ENCODE peak calls at places on chromosomes 4 and X, in four cellular contexts. One of them, this sample, is unnamed.

GRCh38 chr4:123603165-123603564 is 206.6 kb downstream of the SPRY1 start:
- DNase-seq in keratinocyte: no peak
- DNase-seq in Peyer's patch: peak; percentile 88
- DNase-seq in psoas muscle: no peak
- DNase-seq in this sample: no peak

GRCh38 chr4:143514432-143514831 is 930 bp downstream of the SMARCA5 start:
- DNase-seq in psoas muscle: peak; percentile 20
- DNase-seq in Peyer's patch: peak; percentile 62
- DNase-seq in keratinocyte: no peak
- DNase-seq in this sample: no peak

GRCh38 chr4:147345662-147346061 is 135.2 kb upstream of the EDNRA start:
- DNase-seq in psoas muscle: no peak
- DNase-seq in keratinocyte: no peak
- DNase-seq in Peyer's patch: no peak
- DNase-seq in this sample: no peak

GRCh38 chrX:68660746-68661145 is 13.3 kb downstream of the STARD8 start:
- DNase-seq in psoas muscle: no peak
- DNase-seq in Peyer's patch: no peak
- DNase-seq in keratinocyte: no peak
- DNase-seq in this sample: no peak

GRCh38 chrX:102008901-102009300 is 77.1 kb upstream of the ZMAT1 start:
- DNase-seq in keratinocyte: no peak
- DNase-seq in psoas muscle: no peak
- DNase-seq in Peyer's patch: no peak
- DNase-seq in this sample: no peak

GRCh38 chrX:110146521-110146920 is 143.6 kb downstream of the TMEM164 start:
- DNase-seq in keratinocyte: no peak
- DNase-seq in Peyer's patch: peak; percentile 64
- DNase-seq in psoas muscle: no peak
- DNase-seq in this sample: no peak

GRCh38 chrX:134622056-134622812 is 36.0 kb downstream of the PLAC1 start:
- DNase-seq in Peyer's patch: no peak
- DNase-seq in keratinocyte: no peak
- DNase-seq in psoas muscle: no peak
- DNase-seq in this sample: peak; percentile 37

GRCh38 chr4:141524116-141524515 is 112.3 kb upstream of the IL15 start:
- DNase-seq in keratinocyte: no peak
- DNase-seq in psoas muscle: no peak
- DNase-seq in Peyer's patch: no peak
- DNase-seq in this sample: no peak

GRCh38 chr4:88965053-88965452 is 91.9 kb downstream of the FAM13A start:
- DNase-seq in psoas muscle: no peak
- DNase-seq in keratinocyte: no peak
- DNase-seq in Peyer's patch: no peak
- DNase-seq in this sample: no peak

GRCh38 chrX:138745215-138745614 is 33.7 kb upstream of the FGF13 start:
- DNase-seq in Peyer's patch: no peak
- DNase-seq in keratinocyte: peak; percentile 17
- DNase-seq in psoas muscle: no peak
- DNase-seq in this sample: no peak

GRCh38 chr4:110096406-110096805 is 102.0 kb downstream of the ELOVL6 start:
- DNase-seq in keratinocyte: no peak
- DNase-seq in Peyer's patch: no peak
- DNase-seq in psoas muscle: no peak
- DNase-seq in this sample: no peak

GRCh38 chr4:87465739-87466366 is 43.5 kb downstream of the NUDT9 start:
- DNase-seq in psoas muscle: no peak
- DNase-seq in Peyer's patch: no peak
- DNase-seq in keratinocyte: no peak
- DNase-seq in this sample: no peak

GRCh38 chr4:86359944-86360478 is at the start of gene MAPK10:
- DNase-seq in Peyer's patch: peak; percentile 86
- DNase-seq in psoas muscle: peak; percentile 38
- DNase-seq in keratinocyte: no peak
- DNase-seq in this sample: no peak

GRCh38 chr4:7799723-7800122 is 139.9 kb downstream of the AFAP1 start:
- DNase-seq in Peyer's patch: no peak
- DNase-seq in psoas muscle: no peak
- DNase-seq in keratinocyte: no peak
- DNase-seq in this sample: no peak

GRCh38 chr4:82380831-82381230 is 7.0 kb upstream of the HNRNPD start:
- DNase-seq in Peyer's patch: no peak
- DNase-seq in keratinocyte: no peak
- DNase-seq in psoas muscle: peak; percentile 17
- DNase-seq in this sample: no peak

GRCh38 chrX:152824841-152825374 is 5.6 kb downstream of the CETN2 start:
- DNase-seq in psoas muscle: no peak
- DNase-seq in keratinocyte: no peak
- DNase-seq in Peyer's patch: no peak
- DNase-seq in this sample: peak; percentile 12

GRCh38 chr4:99027304-99027703 is 31.8 kb downstream of the METAP1 start:
- DNase-seq in Peyer's patch: no peak
- DNase-seq in keratinocyte: no peak
- DNase-seq in psoas muscle: no peak
- DNase-seq in this sample: no peak

GRCh38 chr4:186693159-186693815 is 30.4 kb downstream of the FAT1 start:
- DNase-seq in Peyer's patch: peak; percentile 61
- DNase-seq in keratinocyte: peak; percentile 35
- DNase-seq in psoas muscle: peak; percentile 60
- DNase-seq in this sample: no peak

GRCh38 chr4:123291329-123291728 is 105.3 kb upstream of the SPRY1 start:
- DNase-seq in Peyer's patch: no peak
- DNase-seq in psoas muscle: no peak
- DNase-seq in keratinocyte: no peak
- DNase-seq in this sample: no peak

GRCh38 chr4:99668472-99668871 is 10.8 kb upstream of the C4orf54 start:
- DNase-seq in keratinocyte: no peak
- DNase-seq in psoas muscle: no peak
- DNase-seq in Peyer's patch: no peak
- DNase-seq in this sample: no peak

GRCh38 chr4:80309301-80310004 is 26.1 kb upstream of the CFAP299 start:
- DNase-seq in psoas muscle: no peak
- DNase-seq in keratinocyte: peak; percentile 49
- DNase-seq in Peyer's patch: no peak
- DNase-seq in this sample: peak; percentile 57

GRCh38 chrX:69503228-69503834 is 795 bp upstream of the NALF2 start:
- DNase-seq in keratinocyte: no peak
- DNase-seq in psoas muscle: no peak
- DNase-seq in Peyer's patch: no peak
- DNase-seq in this sample: no peak

GRCh38 chr4:34953145-34953799 is 1291.0 kb downstream of the ARAP2 start:
- DNase-seq in Peyer's patch: no peak
- DNase-seq in psoas muscle: no peak
- DNase-seq in keratinocyte: no peak
- DNase-seq in this sample: no peak

GRCh38 chrX:24838624-24839023 is 144.9 kb downstream of the POLA1 start:
- DNase-seq in psoas muscle: no peak
- DNase-seq in keratinocyte: no peak
- DNase-seq in Peyer's patch: no peak
- DNase-seq in this sample: no peak

GRCh38 chrX:9464435-9465371 is at the start of gene TBL1X:
- DNase-seq in psoas muscle: peak; percentile 70
- DNase-seq in keratinocyte: no peak
- DNase-seq in Peyer's patch: peak; percentile 74
- DNase-seq in this sample: no peak

GRCh38 chr4:8297691-8298485 is 28.3 kb downstream of the HTRA3 start:
- DNase-seq in keratinocyte: no peak
- DNase-seq in Peyer's patch: no peak
- DNase-seq in psoas muscle: peak; percentile 11
- DNase-seq in this sample: no peak

GRCh38 chr4:124234771-124235170 is 477.8 kb downstream of the ANKRD50 start:
- DNase-seq in psoas muscle: no peak
- DNase-seq in keratinocyte: no peak
- DNase-seq in Peyer's patch: no peak
- DNase-seq in this sample: no peak

GRCh38 chr4:79445371-79445781 is 37.3 kb upstream of the GK2 start:
- DNase-seq in psoas muscle: no peak
- DNase-seq in Peyer's patch: no peak
- DNase-seq in keratinocyte: no peak
- DNase-seq in this sample: no peak

GRCh38 chr4:7206385-7206784 is 14.0 kb downstream of the SORCS2 start:
- DNase-seq in keratinocyte: no peak
- DNase-seq in Peyer's patch: no peak
- DNase-seq in psoas muscle: peak; percentile 63
- DNase-seq in this sample: no peak

GRCh38 chr4:53015681-53016080 is 153.6 kb downstream of the RASL11B start:
- DNase-seq in Peyer's patch: no peak
- DNase-seq in psoas muscle: no peak
- DNase-seq in keratinocyte: no peak
- DNase-seq in this sample: no peak

GRCh38 chr4:3529363-3529762 is 2.9 kb downstream of the LRPAP1 start:
- DNase-seq in Peyer's patch: no peak
- DNase-seq in psoas muscle: peak; percentile 51
- DNase-seq in keratinocyte: no peak
- DNase-seq in this sample: no peak

GRCh38 chr4:158176776-158177175 is 4.0 kb upstream of the GASK1B start:
- DNase-seq in psoas muscle: no peak
- DNase-seq in keratinocyte: no peak
- DNase-seq in Peyer's patch: no peak
- DNase-seq in this sample: no peak

GRCh38 chr4:32462944-32463343 is 1742.8 kb downstream of the PCDH7 start:
- DNase-seq in psoas muscle: no peak
- DNase-seq in keratinocyte: no peak
- DNase-seq in Peyer's patch: no peak
- DNase-seq in this sample: no peak

GRCh38 chr4:139684351-139684750 is 18.7 kb downstream of the MGST2 start:
- DNase-seq in psoas muscle: no peak
- DNase-seq in Peyer's patch: no peak
- DNase-seq in keratinocyte: no peak
- DNase-seq in this sample: no peak

GRCh38 chr4:139685180-139685579 is 19.6 kb downstream of the MGST2 start:
- DNase-seq in keratinocyte: no peak
- DNase-seq in Peyer's patch: no peak
- DNase-seq in psoas muscle: no peak
- DNase-seq in this sample: no peak

GRCh38 chr4:139686988-139687387 is 21.4 kb downstream of the MGST2 start:
- DNase-seq in Peyer's patch: no peak
- DNase-seq in keratinocyte: no peak
- DNase-seq in psoas muscle: no peak
- DNase-seq in this sample: no peak

GRCh38 chr4:139686130-139686529 is 20.5 kb downstream of the MGST2 start:
- DNase-seq in Peyer's patch: no peak
- DNase-seq in psoas muscle: no peak
- DNase-seq in keratinocyte: no peak
- DNase-seq in this sample: no peak

DNA sequence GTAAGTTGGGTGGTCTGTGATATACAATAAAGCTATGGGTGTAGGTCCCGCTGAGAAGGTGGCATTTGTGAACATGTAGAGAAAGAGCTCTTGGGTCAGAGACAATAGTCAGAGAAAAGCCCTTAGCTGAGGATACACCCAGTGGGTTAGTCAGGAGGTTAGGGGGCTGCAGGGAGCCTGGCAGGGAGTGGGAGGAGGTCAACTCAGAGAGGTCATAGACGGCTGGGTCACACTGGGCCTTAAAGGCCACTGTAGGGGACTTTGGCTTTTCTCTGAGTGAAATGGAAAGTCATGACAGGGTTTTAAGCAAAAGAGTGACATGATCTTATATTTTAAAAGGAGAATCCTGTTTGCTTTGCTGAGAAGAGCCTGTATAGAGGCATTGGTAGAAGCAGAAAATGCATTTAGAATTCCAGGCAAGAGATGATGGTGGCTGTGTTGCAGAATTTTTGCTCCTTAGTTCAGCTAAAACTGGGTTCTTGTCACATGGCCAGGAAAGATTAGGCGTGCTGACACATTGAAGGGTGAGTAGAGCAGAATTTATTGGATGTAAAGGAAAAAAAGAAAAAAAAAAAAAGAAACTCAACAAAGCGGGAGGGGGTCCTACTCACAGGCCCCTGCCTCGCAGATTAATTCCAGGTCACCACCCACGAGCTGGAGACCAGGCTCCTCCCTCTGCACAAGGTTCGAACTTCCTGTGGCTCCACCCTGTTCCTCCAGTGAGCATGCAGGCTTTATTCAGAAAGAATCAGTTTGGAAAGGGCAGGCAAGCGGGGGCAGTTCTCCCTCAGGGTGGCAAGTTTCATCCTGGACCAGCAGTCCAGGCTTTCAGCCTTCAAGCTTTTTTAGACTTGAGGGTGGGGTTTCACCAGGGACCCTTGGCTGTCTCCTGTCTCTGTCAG is 16.9 kb downstream of the MGST2 start:
- DNase-seq in psoas muscle: no peak
- DNase-seq in Peyer's patch: no peak
- DNase-seq in keratinocyte: no peak
- DNase-seq in this sample: no peak
- H3K27ac ChIP-seq in psoas muscle: no peak overlapping the region
- H3K27ac ChIP-seq in Peyer's patch: no peak overlapping the region
- H3K27ac ChIP-seq in keratinocyte: peak overlapping the region; percentile 78
- H3K27ac ChIP-seq in this sample: peak overlapping the region; percentile 92

GRCh38 chr4:168690199-168690598 is 193.3 kb downstream of the PALLD start:
- DNase-seq in psoas muscle: no peak
- DNase-seq in Peyer's patch: no peak
- DNase-seq in keratinocyte: no peak
- DNase-seq in this sample: no peak
- H3K27ac ChIP-seq in psoas muscle: no peak overlapping the region
- H3K27ac ChIP-seq in Peyer's patch: no peak overlapping the region
- H3K27ac ChIP-seq in keratinocyte: no peak overlapping the region
- H3K27ac ChIP-seq in this sample: no peak overlapping the region

DNA sequence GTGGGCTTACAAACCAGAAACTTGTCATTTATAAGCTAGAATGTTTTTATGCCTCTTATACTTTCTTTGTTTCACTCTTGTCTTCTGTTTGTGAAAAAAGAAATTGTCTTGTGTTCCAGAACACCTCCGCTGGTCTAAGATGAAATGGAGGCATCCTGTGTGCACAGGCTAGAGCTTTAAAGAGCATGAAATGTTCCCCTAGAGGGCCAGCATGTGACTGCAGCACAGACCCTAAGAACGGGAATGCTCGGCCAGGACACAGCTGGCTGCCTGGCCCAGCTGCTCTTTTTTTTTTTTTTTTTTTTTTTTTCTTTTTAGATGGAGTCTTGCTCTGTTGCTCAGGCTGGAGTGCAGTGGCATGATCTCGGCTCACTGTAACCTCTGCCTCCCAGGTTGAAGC is 33.6 kb downstream of the SETD7 start:
- DNase-seq in psoas muscle: no peak
- DNase-seq in keratinocyte: no peak
- DNase-seq in Peyer's patch: no peak
- DNase-seq in this sample: no peak
- H3K27ac ChIP-seq in psoas muscle: no peak overlapping the region
- H3K27ac ChIP-seq in keratinocyte: no peak overlapping the region
- H3K27ac ChIP-seq in Peyer's patch: no peak overlapping the region
- H3K27ac ChIP-seq in this sample: no peak overlapping the region

DNA sequence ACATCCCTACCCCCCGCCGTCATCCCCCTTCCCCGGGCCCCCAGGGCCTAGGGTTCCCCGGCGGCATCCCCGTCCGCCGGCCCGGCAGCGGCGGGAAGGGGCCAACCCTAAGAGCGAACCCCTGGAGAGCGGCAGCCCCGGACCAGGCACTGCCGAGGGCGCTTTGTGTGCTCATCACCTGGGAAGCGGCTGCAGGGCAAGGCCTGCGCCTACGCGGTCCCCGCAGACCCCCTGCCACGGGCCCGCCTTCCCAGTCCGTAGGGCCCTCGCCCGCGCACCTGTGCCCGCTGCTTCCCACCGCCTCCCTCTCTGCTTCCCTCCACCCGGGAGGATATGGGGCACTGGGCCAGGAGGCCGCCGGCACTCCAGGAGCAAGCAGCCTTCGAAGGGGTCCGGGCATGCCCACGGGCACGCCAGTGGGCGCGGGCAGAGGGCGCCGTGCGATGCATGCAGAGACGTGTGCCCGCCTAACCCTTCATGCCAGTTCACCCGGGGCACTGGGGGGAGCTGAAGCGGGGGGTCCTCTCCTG is 2.6 kb downstream of the FLNA start:
- DNase-seq in psoas muscle: no peak
- DNase-seq in Peyer's patch: no peak
- DNase-seq in keratinocyte: no peak
- DNase-seq in this sample: no peak
- H3K27ac ChIP-seq in psoas muscle: peak overlapping the region; percentile 41
- H3K27ac ChIP-seq in Peyer's patch: peak overlapping the region; percentile 55
- H3K27ac ChIP-seq in keratinocyte: peak overlapping the region; percentile 20
- H3K27ac ChIP-seq in this sample: peak overlapping the region; percentile 91

This sample was measured in epithelial cell of prostate.